ENCODE peak calls at places on chromosomes 3 and 15, in five cellular contexts. D is kidney, L is ascending aorta, M is mammary epithelial cell, P is testis. A is an unnamed sample.

GRCh38 chr3:66938338-66938963 is 59.7 kb upstream of the KBTBD8 start:
- DNase-seq in P (peak), M (peak), L (no peak), D (no peak), A (no peak)

GRCh38 chr3:48687220-48687678 is 1.5 kb upstream of the NCKIPSD start:
- DNase-seq in D (no peak), L (no peak), P (no peak), M (no peak), A (no peak)

GRCh38 chr3:120353463-120353862 is 4.3 kb upstream of the LRRC58 start:
- DNase-seq in M (no peak), P (no peak), L (no peak), D (no peak), A (no peak)

GRCh38 chr3:30539772-30540171 is 66.6 kb upstream of the TGFBR2 start:
- DNase-seq in D (no peak), L (no peak), M (peak), P (no peak), A (no peak)

GRCh38 chr3:65330072-65330471 is 642.3 kb upstream of the ADAMTS9 start:
- DNase-seq in L (no peak), M (no peak), D (no peak), P (no peak), A (no peak)

GRCh38 chr15:93046120-93046519 is 42.9 kb downstream of the RGMA start:
- DNase-seq in M (no peak), P (no peak), L (no peak), D (no peak), A (no peak)

GRCh38 chr3:182315313-182315712 is 478.0 kb upstream of the ATP11B start:
- DNase-seq in M (no peak), L (no peak), P (no peak), D (peak), A (no peak)

GRCh38 chr3:32399030-32399620 is 7.5 kb downstream of the CMTM7 start:
- DNase-seq in P (no peak), L (no peak), D (no peak), M (peak), A (no peak)

GRCh38 chr3:50674349-50675178 is at the start of gene DOCK3:
- DNase-seq in P (peak), M (peak), L (no peak), D (peak), A (peak)

GRCh38 chr3:195246608-195247007 is 24.4 kb downstream of the XXYLT1 start:
- DNase-seq in L (no peak), D (peak), M (no peak), P (peak), A (no peak)

GRCh38 chr15:48559270-48559669 is 86.2 kb downstream of the FBN1 start:
- DNase-seq in M (no peak), D (peak), P (peak), L (no peak), A (no peak)

GRCh38 chr3:10597733-10598132 is 92.3 kb upstream of the ATP2B2 start:
- DNase-seq in D (no peak), L (no peak), M (no peak), P (no peak), A (no peak)

GRCh38 chr15:31197497-31198414 is 96.2 kb upstream of the TRPM1 start:
- DNase-seq in M (no peak), D (peak), P (peak), L (no peak), A (no peak)

GRCh38 chr15:32884136-32884535 is 166.3 kb downstream of the GREM1 start:
- DNase-seq in M (no peak), D (no peak), L (no peak), P (no peak), A (no peak)

GRCh38 chr3:48600711-48601621 is 5.8 kb upstream of the COL7A1 start:
- DNase-seq in L (no peak), D (no peak), M (no peak), P (no peak), A (no peak)

GRCh38 chr15:89307791-89308190 is 26.8 kb downstream of the POLG start:
- DNase-seq in P (no peak), D (no peak), M (no peak), L (no peak), A (no peak)

GRCh38 chr3:55484741-55485207 is 2.3 kb downstream of the WNT5A start:
- DNase-seq in D (no peak), M (no peak), P (no peak), L (no peak), A (no peak)

GRCh38 chr3:39378092-39378491 is 5.1 kb upstream of the SLC25A38 start:
- DNase-seq in P (peak), D (no peak), M (peak), L (no peak), A (no peak)

GRCh38 chr3:141051641-141052569 is 758 bp downstream of the SPSB4 start:
- DNase-seq in P (no peak), L (no peak), M (peak), D (peak), A (no peak)

GRCh38 chr15:77614251-77614806 is 18.4 kb downstream of the LINGO1 start:
- DNase-seq in M (no peak), L (no peak), D (no peak), P (no peak), A (no peak)

GRCh38 chr15:72389231-72389630 is 8.9 kb upstream of the TMEM202 start:
- DNase-seq in P (no peak), M (no peak), D (no peak), L (no peak), A (no peak)

GRCh38 chr3:10173926-10174435 is 9.3 kb downstream of the IRAK2 start:
- DNase-seq in P (peak), D (peak), L (peak), M (peak), A (peak)

GRCh38 chr15:78838480-78838879 is 27.2 kb upstream of the ADAMTS7 start:
- DNase-seq in D (peak), M (no peak), L (no peak), P (no peak), A (no peak)

GRCh38 chr15:60128000-60128376 is 123.9 kb downstream of the FOXB1 start:
- DNase-seq in D (no peak), P (peak), M (no peak), L (no peak), A (no peak)
- H3K27ac ChIP-seq in D (peak), P (peak), M (peak), L (peak), A (no peak)

GRCh38 chr3:129585949-129586657 is 20.4 kb downstream of the PLXND1 start:
- DNase-seq in M (no peak), P (no peak), D (no peak), L (no peak), A (no peak)

GRCh38 chr3:129581623-129582022 is 24.9 kb downstream of the PLXND1 start:
- DNase-seq in P (no peak), M (no peak), L (no peak), D (no peak), A (no peak)

GRCh38 chr3:129584631-129585030 is 21.8 kb downstream of the PLXND1 start:
- DNase-seq in D (no peak), M (no peak), L (no peak), P (no peak), A (no peak)

GRCh38 chr3:129582799-129583198 is 23.7 kb downstream of the PLXND1 start:
- DNase-seq in D (no peak), M (no peak), L (no peak), P (no peak), A (no peak)

GRCh38 chr3:129583289-129583688 is 23.2 kb downstream of the PLXND1 start:
- DNase-seq in D (no peak), M (no peak), P (no peak), L (no peak), A (no peak)
- TF ChIP-seq CTCF in D (no peak), M (no peak), P (no peak), L (no peak), A (no peak)

GRCh38 chr3:177193706-177194268 is 3.5 kb downstream of the TBL1XR1 start:
- DNase-seq in L (no peak), D (no peak), M (no peak), P (no peak), A (no peak)
- H3K27ac ChIP-seq in L (no peak), D (no peak), M (peak), P (no peak), A (peak)

GRCh38 chr3:7407107-7407506 is 546.2 kb downstream of the GRM7 start:
- DNase-seq in M (peak), L (no peak), D (no peak), P (no peak), A (no peak)

DNA sequence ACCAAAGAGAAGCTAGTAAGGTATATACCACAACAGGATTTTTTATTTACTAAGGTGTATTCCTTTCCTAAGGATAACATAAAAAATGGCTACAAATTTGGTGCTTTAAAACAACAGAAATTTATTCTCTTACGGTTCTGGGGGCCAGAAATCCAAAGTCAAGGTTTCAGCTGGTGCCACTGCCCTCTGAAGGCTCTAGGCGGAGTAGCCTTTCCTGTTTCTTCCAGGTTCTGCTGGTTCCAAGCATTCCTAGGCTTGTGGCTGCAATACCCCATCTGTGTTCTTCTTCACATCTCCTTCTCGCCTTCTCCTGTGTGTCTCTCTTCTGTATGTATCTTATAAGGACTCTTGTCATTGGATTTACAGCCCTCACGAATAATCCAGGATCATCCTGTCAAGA is 549.9 kb downstream of the GRM7 start:
- DNase-seq in M (no peak), D (no peak), L (no peak), P (no peak), A (no peak)
- TF ChIP-seq CTCF in M (no peak), D (no peak), L (no peak), P (no peak), A (no peak)

DNA sequence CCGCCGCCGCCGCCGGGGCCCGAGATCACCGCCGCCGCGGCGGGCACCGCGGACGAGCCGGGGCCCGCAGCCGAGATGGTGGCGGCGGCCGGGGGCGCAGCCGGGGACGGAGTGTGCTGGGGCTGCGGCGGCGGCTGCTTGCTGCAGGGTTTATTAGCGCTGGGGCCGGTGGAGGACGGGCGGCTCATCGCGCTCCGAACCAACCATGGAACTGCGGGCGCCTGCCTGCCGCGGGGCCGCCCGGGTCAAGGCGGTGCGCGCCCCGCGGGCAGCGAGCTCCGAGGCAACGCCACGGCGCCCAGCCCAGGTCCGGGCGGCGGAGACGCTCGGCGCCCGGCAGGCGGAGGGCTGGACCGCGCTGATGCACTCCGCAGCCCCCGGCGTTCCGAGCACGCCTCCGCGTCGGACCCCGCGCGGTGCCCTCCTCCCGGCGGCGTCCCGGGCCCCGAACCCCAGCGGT is 277 bp downstream of the SIAH2 start:
- DNase-seq in P (no peak), D (peak), L (no peak), M (no peak), A (no peak)
- H3K27ac ChIP-seq in P (peak), D (peak), L (peak), M (peak), A (peak)

DNA sequence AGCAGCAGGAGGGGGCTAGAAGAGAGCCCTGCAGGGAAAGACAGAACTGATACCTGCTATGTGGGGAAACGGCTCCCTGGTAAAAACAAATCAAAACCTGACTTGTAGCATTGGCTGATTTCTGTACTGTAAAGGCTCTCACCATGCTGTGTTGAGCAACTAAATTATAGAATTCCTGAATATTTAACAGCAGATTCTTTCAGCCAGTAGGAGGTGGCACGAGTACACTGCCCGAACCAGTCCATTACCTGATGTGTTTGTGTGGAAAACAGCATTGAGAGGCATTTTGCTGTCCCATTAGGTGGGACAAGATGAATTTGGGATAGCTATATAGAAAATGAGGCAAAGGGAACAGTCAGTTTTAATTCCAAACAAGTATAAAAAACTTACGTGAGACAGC is 201.2 kb downstream of the ATP10A start:
- DNase-seq in D (no peak), L (no peak), M (no peak), P (no peak), A (no peak)
- TF ChIP-seq CTCF in D (no peak), L (no peak), M (no peak), P (no peak), A (no peak)

GRCh38 chr15:28133281-28133680 is 34.2 kb upstream of the OCA2 start:
- DNase-seq in D (no peak), M (no peak), P (no peak), L (no peak), A (no peak)

GRCh38 chr15:28131946-28132345 is 32.8 kb upstream of the OCA2 start:
- DNase-seq in M (no peak), P (no peak), D (no peak), L (no peak), A (no peak)

GRCh38 chr15:28130651-28131050 is 31.5 kb upstream of the OCA2 start:
- DNase-seq in L (no peak), D (no peak), M (no peak), P (no peak), A (no peak)

GRCh38 chr15:28131400-28131799 is 32.3 kb upstream of the OCA2 start:
- DNase-seq in P (no peak), L (no peak), M (no peak), D (no peak), A (no peak)

DNA sequence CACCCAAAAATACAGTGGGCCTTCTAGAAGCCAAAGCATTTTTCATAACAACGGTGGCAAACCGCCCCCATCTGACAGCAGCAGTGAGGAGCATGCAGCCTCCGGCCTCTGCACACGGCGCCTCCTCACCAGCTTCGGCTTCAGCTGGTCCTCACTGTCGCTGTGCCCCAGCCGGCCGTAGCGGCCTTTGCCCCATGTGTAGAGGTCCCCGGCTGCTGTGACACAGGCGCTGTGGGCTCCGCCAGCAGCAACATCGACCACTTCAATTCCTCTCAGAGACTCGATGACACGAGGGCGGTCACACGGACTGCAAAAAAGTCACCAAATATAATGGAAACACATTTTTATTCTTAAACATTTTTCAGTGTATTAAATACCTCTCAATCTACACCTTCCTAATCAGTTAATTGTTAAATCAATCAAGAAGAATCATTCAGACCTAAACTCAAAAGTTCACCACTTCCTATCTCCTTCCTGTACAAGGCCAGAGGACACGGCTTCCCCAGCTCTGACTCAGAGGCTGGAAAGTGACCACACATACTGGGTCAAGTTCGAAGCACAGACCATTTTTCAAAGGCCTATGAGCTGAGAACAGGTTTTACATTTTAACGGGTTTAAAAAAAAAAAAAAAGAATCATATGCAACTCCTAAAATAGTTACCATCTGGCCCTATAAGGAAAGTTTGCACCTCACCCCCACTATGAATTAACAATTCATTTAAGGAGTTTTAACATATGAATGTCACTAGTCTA is 33.6 kb upstream of the OCA2 start:
- DNase-seq in P (no peak), L (no peak), D (no peak), M (no peak), A (no peak)
- H3K27ac ChIP-seq in P (no peak), L (peak), D (no peak), M (no peak), A (no peak)

GRCh38 chr15:25866251-25866650 is 3.1 kb upstream of the ATP10A start:
- DNase-seq in M (no peak), P (no peak), D (no peak), L (no peak), A (no peak)

GRCh38 chr15:25866874-25867273 is 3.7 kb upstream of the ATP10A start:
- DNase-seq in P (no peak), D (no peak), M (no peak), L (no peak), A (no peak)

GRCh38 chr15:25863968-25864580 is 947 bp upstream of the ATP10A start:
- DNase-seq in D (no peak), M (no peak), P (no peak), L (no peak), A (no peak)

GRCh38 chr15:25863067-25863967 is at the start of gene ATP10A:
- DNase-seq in D (no peak), M (no peak), P (peak), L (no peak), A (no peak)

DNA sequence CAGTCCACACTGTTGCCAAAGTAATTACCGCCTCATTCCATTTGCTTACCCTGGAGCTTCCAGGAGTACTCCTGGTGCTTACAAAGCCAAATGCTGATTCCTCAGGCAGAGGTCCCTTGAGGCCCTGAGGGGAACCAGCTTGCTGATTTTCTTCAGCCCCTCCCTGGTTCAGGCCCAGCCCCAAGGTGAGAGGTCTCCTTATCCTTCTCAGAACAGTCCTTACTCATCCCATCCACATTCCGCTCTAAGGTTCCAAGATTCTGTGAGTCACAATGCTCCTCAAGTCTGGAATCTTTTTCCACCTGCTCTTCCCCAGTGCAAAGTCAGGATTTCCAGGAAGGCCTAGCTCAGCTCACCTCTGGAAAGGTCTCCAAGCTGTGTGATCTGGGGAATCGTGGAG is 1.8 kb upstream of the ATP10A start:
- DNase-seq in D (no peak), M (no peak), L (no peak), P (no peak), A (no peak)
- TF ChIP-seq CTCF in D (no peak), M (no peak), L (no peak), P (no peak), A (no peak)

GRCh38 chr3:124601189-124601588 is 129.1 kb upstream of the UMPS start:
- DNase-seq in L (no peak), M (peak), D (no peak), P (no peak), A (no peak)
- H3K27ac ChIP-seq in L (peak), M (no peak), D (no peak), P (no peak), A (no peak)

A was measured in dorsolateral prefrontal cortex.